ENCODE peak calls at places on chromosomes 1 and 21, in seven cellular contexts. One of them, this sample, is unnamed.
A peak's percentile ranks its signal among the peaks of the same experiment; 100 is the strongest.

GRCh38 chr1:153685578-153686340 is 7.3 kb downstream of the NPR1 start:
- DNase-seq in activated CD4-positive, alpha-beta T cell treated with anti-CD3 and anti-CD28 coated beads, Interleukin-2, amount 50 U/mL, for 48 hours: no peak
- DNase-seq in AG09319: no peak
- DNase-seq in cardiac muscle cell: no peak
- DNase-seq in fibroblast of lung: no peak
- DNase-seq in NCI-H460: no peak
- DNase-seq in left colon: no peak
- DNase-seq in this sample: no peak

GRCh38 chr1:98403981-98404380 is 257.5 kb upstream of the SNX7 start:
- DNase-seq in activated CD4-positive, alpha-beta T cell treated with anti-CD3 and anti-CD28 coated beads, Interleukin-2, amount 50 U/mL, for 48 hours: no peak
- DNase-seq in AG09319: no peak
- DNase-seq in cardiac muscle cell: no peak
- DNase-seq in fibroblast of lung: no peak
- DNase-seq in NCI-H460: no peak
- DNase-seq in left colon: no peak
- DNase-seq in this sample: no peak

GRCh38 chr1:76124196-76124595 is 49.6 kb downstream of the ST6GALNAC3 start:
- DNase-seq in activated CD4-positive, alpha-beta T cell treated with anti-CD3 and anti-CD28 coated beads, Interleukin-2, amount 50 U/mL, for 48 hours: no peak
- DNase-seq in AG09319: no peak
- DNase-seq in cardiac muscle cell: no peak
- DNase-seq in fibroblast of lung: peak; percentile 17
- DNase-seq in NCI-H460: no peak
- DNase-seq in left colon: no peak
- DNase-seq in this sample: no peak

GRCh38 chr1:200279810-200280411 is 129.9 kb downstream of the ZNF281 start:
- DNase-seq in activated CD4-positive, alpha-beta T cell treated with anti-CD3 and anti-CD28 coated beads, Interleukin-2, amount 50 U/mL, for 48 hours: peak; percentile 54
- DNase-seq in AG09319: no peak
- DNase-seq in cardiac muscle cell: peak; percentile 81
- DNase-seq in fibroblast of lung: peak; percentile 47
- DNase-seq in NCI-H460: peak; percentile 78
- DNase-seq in left colon: peak; percentile 63
- DNase-seq in this sample: peak; percentile 79

GRCh38 chr1:202374077-202374476 is 25.6 kb downstream of the PPP1R12B start:
- DNase-seq in activated CD4-positive, alpha-beta T cell treated with anti-CD3 and anti-CD28 coated beads, Interleukin-2, amount 50 U/mL, for 48 hours: no peak
- DNase-seq in AG09319: no peak
- DNase-seq in cardiac muscle cell: no peak
- DNase-seq in fibroblast of lung: no peak
- DNase-seq in NCI-H460: no peak
- DNase-seq in left colon: no peak
- DNase-seq in this sample: no peak

GRCh38 chr21:32182449-32182848 is 96.4 kb downstream of the MIS18A start:
- DNase-seq in activated CD4-positive, alpha-beta T cell treated with anti-CD3 and anti-CD28 coated beads, Interleukin-2, amount 50 U/mL, for 48 hours: no peak
- DNase-seq in AG09319: no peak
- DNase-seq in cardiac muscle cell: no peak
- DNase-seq in fibroblast of lung: no peak
- DNase-seq in NCI-H460: no peak
- DNase-seq in left colon: no peak
- DNase-seq in this sample: no peak

GRCh38 chr1:2091611-2092604 is 41.7 kb downstream of the PRKCZ start:
- DNase-seq in activated CD4-positive, alpha-beta T cell treated with anti-CD3 and anti-CD28 coated beads, Interleukin-2, amount 50 U/mL, for 48 hours: peak; percentile 69
- DNase-seq in AG09319: no peak
- DNase-seq in cardiac muscle cell: peak; percentile 26
- DNase-seq in fibroblast of lung: peak; percentile 13
- DNase-seq in NCI-H460: no peak
- DNase-seq in left colon: peak; percentile 77
- DNase-seq in this sample: no peak

GRCh38 chr1:57489342-57490036 is 65.6 kb upstream of the DAB1 start:
- DNase-seq in activated CD4-positive, alpha-beta T cell treated with anti-CD3 and anti-CD28 coated beads, Interleukin-2, amount 50 U/mL, for 48 hours: no peak
- DNase-seq in AG09319: no peak
- DNase-seq in cardiac muscle cell: peak; percentile 63
- DNase-seq in fibroblast of lung: peak; percentile 90
- DNase-seq in NCI-H460: no peak
- DNase-seq in left colon: no peak
- DNase-seq in this sample: peak; percentile 64

GRCh38 chr1:156842618-156843300 is 16.2 kb downstream of the INSRR start:
- DNase-seq in activated CD4-positive, alpha-beta T cell treated with anti-CD3 and anti-CD28 coated beads, Interleukin-2, amount 50 U/mL, for 48 hours: no peak
- DNase-seq in AG09319: no peak
- DNase-seq in cardiac muscle cell: no peak
- DNase-seq in fibroblast of lung: no peak
- DNase-seq in NCI-H460: no peak
- DNase-seq in left colon: no peak
- DNase-seq in this sample: no peak

GRCh38 chr1:65025794-65026193 is 59.4 kb upstream of the JAK1 start:
- DNase-seq in activated CD4-positive, alpha-beta T cell treated with anti-CD3 and anti-CD28 coated beads, Interleukin-2, amount 50 U/mL, for 48 hours: no peak
- DNase-seq in AG09319: no peak
- DNase-seq in cardiac muscle cell: no peak
- DNase-seq in fibroblast of lung: no peak
- DNase-seq in NCI-H460: no peak
- DNase-seq in left colon: no peak
- DNase-seq in this sample: no peak

GRCh38 chr1:151653397-151653796 is 41.5 kb downstream of the SNX27 start:
- DNase-seq in activated CD4-positive, alpha-beta T cell treated with anti-CD3 and anti-CD28 coated beads, Interleukin-2, amount 50 U/mL, for 48 hours: no peak
- DNase-seq in AG09319: peak; percentile 7
- DNase-seq in cardiac muscle cell: peak; percentile 94
- DNase-seq in fibroblast of lung: peak; percentile 44
- DNase-seq in NCI-H460: no peak
- DNase-seq in left colon: no peak
- DNase-seq in this sample: peak; percentile 89

GRCh38 chr1:224432141-224432540 is 2.5 kb downstream of the WDR26 start:
- DNase-seq in activated CD4-positive, alpha-beta T cell treated with anti-CD3 and anti-CD28 coated beads, Interleukin-2, amount 50 U/mL, for 48 hours: no peak
- DNase-seq in AG09319: no peak
- DNase-seq in cardiac muscle cell: peak; percentile 30
- DNase-seq in fibroblast of lung: no peak
- DNase-seq in NCI-H460: no peak
- DNase-seq in left colon: no peak
- DNase-seq in this sample: peak; percentile 26

GRCh38 chr1:244010191-244010590 is 40.9 kb upstream of the ZBTB18 start:
- DNase-seq in activated CD4-positive, alpha-beta T cell treated with anti-CD3 and anti-CD28 coated beads, Interleukin-2, amount 50 U/mL, for 48 hours: peak; percentile 42
- DNase-seq in AG09319: no peak
- DNase-seq in cardiac muscle cell: no peak
- DNase-seq in fibroblast of lung: peak; percentile 65
- DNase-seq in NCI-H460: no peak
- DNase-seq in left colon: no peak
- DNase-seq in this sample: no peak

GRCh38 chr21:32389337-32390015 is 3.3 kb downstream of the URB1 start:
- DNase-seq in activated CD4-positive, alpha-beta T cell treated with anti-CD3 and anti-CD28 coated beads, Interleukin-2, amount 50 U/mL, for 48 hours: no peak
- DNase-seq in AG09319: no peak
- DNase-seq in cardiac muscle cell: peak; percentile 46
- DNase-seq in fibroblast of lung: peak; percentile 83
- DNase-seq in NCI-H460: no peak
- DNase-seq in left colon: no peak
- DNase-seq in this sample: no peak

GRCh38 chr1:10507111-10507879 is 32.5 kb downstream of the PEX14 start:
- DNase-seq in activated CD4-positive, alpha-beta T cell treated with anti-CD3 and anti-CD28 coated beads, Interleukin-2, amount 50 U/mL, for 48 hours: peak; percentile 56
- DNase-seq in AG09319: peak; percentile 56
- DNase-seq in cardiac muscle cell: peak; percentile 93
- DNase-seq in fibroblast of lung: peak; percentile 72
- DNase-seq in NCI-H460: no peak
- DNase-seq in left colon: peak; percentile 54
- DNase-seq in this sample: peak; percentile 91

GRCh38 chr1:10890391-10891073 is 94.1 kb upstream of the CASZ1 start:
- DNase-seq in activated CD4-positive, alpha-beta T cell treated with anti-CD3 and anti-CD28 coated beads, Interleukin-2, amount 50 U/mL, for 48 hours: no peak
- DNase-seq in AG09319: no peak
- DNase-seq in cardiac muscle cell: no peak
- DNase-seq in fibroblast of lung: no peak
- DNase-seq in NCI-H460: no peak
- DNase-seq in left colon: no peak
- DNase-seq in this sample: no peak

GRCh38 chr21:37073417-37074194 is 552 bp downstream of the TTC3 start:
- DNase-seq in activated CD4-positive, alpha-beta T cell treated with anti-CD3 and anti-CD28 coated beads, Interleukin-2, amount 50 U/mL, for 48 hours: peak; percentile 65
- DNase-seq in AG09319: no peak
- DNase-seq in cardiac muscle cell: peak; percentile 33
- DNase-seq in fibroblast of lung: peak; percentile 63
- DNase-seq in NCI-H460: no peak
- DNase-seq in left colon: peak; percentile 77
- DNase-seq in this sample: peak; percentile 51

GRCh38 chr1:118113261-118113660 is 71.8 kb downstream of the SPAG17 start:
- DNase-seq in activated CD4-positive, alpha-beta T cell treated with anti-CD3 and anti-CD28 coated beads, Interleukin-2, amount 50 U/mL, for 48 hours: no peak
- DNase-seq in AG09319: no peak
- DNase-seq in cardiac muscle cell: no peak
- DNase-seq in fibroblast of lung: peak; percentile 74
- DNase-seq in NCI-H460: no peak
- DNase-seq in left colon: no peak
- DNase-seq in this sample: peak; percentile 34

GRCh38 chr1:169325117-169325516 is 42.5 kb downstream of the NME7 start:
- DNase-seq in activated CD4-positive, alpha-beta T cell treated with anti-CD3 and anti-CD28 coated beads, Interleukin-2, amount 50 U/mL, for 48 hours: no peak
- DNase-seq in AG09319: no peak
- DNase-seq in cardiac muscle cell: no peak
- DNase-seq in fibroblast of lung: no peak
- DNase-seq in NCI-H460: no peak
- DNase-seq in left colon: no peak
- DNase-seq in this sample: no peak

GRCh38 chr1:48093696-48094518 is 96.7 kb upstream of the TRABD2B start:
- DNase-seq in activated CD4-positive, alpha-beta T cell treated with anti-CD3 and anti-CD28 coated beads, Interleukin-2, amount 50 U/mL, for 48 hours: peak; percentile 79
- DNase-seq in AG09319: no peak
- DNase-seq in cardiac muscle cell: peak; percentile 52
- DNase-seq in fibroblast of lung: peak; percentile 21
- DNase-seq in NCI-H460: peak; percentile 36
- DNase-seq in left colon: peak; percentile 93
- DNase-seq in this sample: peak; percentile 50

GRCh38 chr1:229714964-229715603 is 89.0 kb downstream of the URB2 start:
- DNase-seq in activated CD4-positive, alpha-beta T cell treated with anti-CD3 and anti-CD28 coated beads, Interleukin-2, amount 50 U/mL, for 48 hours: peak; percentile 72
- DNase-seq in AG09319: no peak
- DNase-seq in cardiac muscle cell: peak; percentile 15
- DNase-seq in fibroblast of lung: no peak
- DNase-seq in NCI-H460: peak; percentile 62
- DNase-seq in left colon: peak; percentile 55
- DNase-seq in this sample: peak; percentile 34

GRCh38 chr1:94743866-94744265 is 76.3 kb upstream of the SLC44A3 start:
- DNase-seq in activated CD4-positive, alpha-beta T cell treated with anti-CD3 and anti-CD28 coated beads, Interleukin-2, amount 50 U/mL, for 48 hours: no peak
- DNase-seq in AG09319: no peak
- DNase-seq in cardiac muscle cell: no peak
- DNase-seq in fibroblast of lung: peak; percentile 16
- DNase-seq in NCI-H460: no peak
- DNase-seq in left colon: no peak
- DNase-seq in this sample: peak; percentile 31

GRCh38 chr1:22104865-22105437 is 37.9 kb downstream of the WNT4 start:
- DNase-seq in activated CD4-positive, alpha-beta T cell treated with anti-CD3 and anti-CD28 coated beads, Interleukin-2, amount 50 U/mL, for 48 hours: peak; percentile 37
- DNase-seq in AG09319: no peak
- DNase-seq in cardiac muscle cell: no peak
- DNase-seq in fibroblast of lung: no peak
- DNase-seq in NCI-H460: no peak
- DNase-seq in left colon: no peak
- DNase-seq in this sample: no peak